ENCODE peak calls at places on chromosomes 4 and X, in eight cellular contexts. K is H1, F is lower lobe of right lung, P is PC-3, L is heart left ventricle, A is tibial nerve, T is SK-N-SH, Q is transverse colon. X is an unnamed sample.

GRCh38 chr4:73213917-73214663 is 44.5 kb downstream of the ANKRD17 start:
- DNase-seq in A (no peak), K (no peak), L (no peak), Q (no peak), F (no peak), P (peak), T (no peak), X (no peak)

GRCh38 chr4:142556048-142556447 is 290.1 kb downstream of the INPP4B start:
- DNase-seq in Q (peak), F (no peak), L (no peak), T (no peak), K (no peak), A (no peak), P (no peak), X (no peak)

GRCh38 chr4:15054546-15054945 is 52.3 kb downstream of the CPEB2 start:
- DNase-seq in F (no peak), Q (no peak), K (no peak), T (no peak), A (no peak), L (no peak), P (no peak), X (no peak)

GRCh38 chrX:54007682-54008081 is 36.6 kb downstream of the PHF8 start:
- DNase-seq in P (no peak), T (no peak), F (no peak), L (no peak), A (no peak), K (no peak), Q (no peak), X (no peak)

GRCh38 chr4:118400362-118400761 is 47.6 kb upstream of the PRSS12 start:
- DNase-seq in P (no peak), K (no peak), A (no peak), T (no peak), L (no peak), F (no peak), Q (no peak), X (no peak)

GRCh38 chrX:95841863-95842262 is 842.8 kb upstream of the DIAPH2 start:
- DNase-seq in L (no peak), A (no peak), Q (no peak), F (no peak), P (no peak), T (no peak), K (no peak), X (no peak)

GRCh38 chrX:102899940-102900916 is 36.8 kb upstream of the RAB40AL start:
- DNase-seq in L (peak), T (peak), F (peak), A (peak), P (peak), Q (peak), K (peak), X (peak)

GRCh38 chr4:139232751-139233150 is 47.3 kb downstream of the MGARP start:
- DNase-seq in A (no peak), L (no peak), T (no peak), F (no peak), P (no peak), K (no peak), Q (no peak), X (no peak)

GRCh38 chr4:152103181-152103901 is 342.5 kb upstream of the GATB start:
- DNase-seq in L (no peak), K (no peak), A (no peak), P (no peak), Q (no peak), F (no peak), T (no peak), X (no peak)

GRCh38 chrX:107894038-107894437 is 68.4 kb downstream of the MID2 start:
- DNase-seq in T (peak), P (peak), A (no peak), F (no peak), K (peak), Q (no peak), L (no peak), X (peak)

GRCh38 chr4:84673475-84674230 is 90.7 kb downstream of the CDS1 start:
- DNase-seq in F (no peak), T (no peak), Q (no peak), A (no peak), K (no peak), P (peak), L (no peak), X (peak)

GRCh38 chr4:72701987-72702819 is 133.2 kb upstream of the ADAMTS3 start:
- DNase-seq in L (no peak), A (no peak), K (no peak), P (peak), F (no peak), Q (no peak), T (peak), X (peak)

GRCh38 chrX:154815274-154815818 is 10.1 kb upstream of the MPP1 start:
- DNase-seq in L (no peak), Q (no peak), T (no peak), F (no peak), A (no peak), P (no peak), K (no peak), X (peak)

GRCh38 chr4:34323549-34324325 is 1920.6 kb downstream of the ARAP2 start:
- DNase-seq in Q (no peak), T (no peak), F (no peak), P (peak), K (no peak), A (no peak), L (no peak), X (peak)
- TF ChIP-seq CTCF in Q (no peak), T (peak), F (no peak), P (no peak), K (no peak), A (no peak), L (no peak), X (peak)

GRCh38 chrX:153765138-153766079 is 1.4 kb downstream of the PLXNB3 start:
- DNase-seq in K (no peak), F (peak), T (peak), Q (peak), P (no peak), A (no peak), L (no peak), X (no peak)
- H3K4me3 ChIP-seq in K (no peak), F (peak), T (peak), Q (no peak), P (peak), A (peak), L (no peak), X (peak)

DNA sequence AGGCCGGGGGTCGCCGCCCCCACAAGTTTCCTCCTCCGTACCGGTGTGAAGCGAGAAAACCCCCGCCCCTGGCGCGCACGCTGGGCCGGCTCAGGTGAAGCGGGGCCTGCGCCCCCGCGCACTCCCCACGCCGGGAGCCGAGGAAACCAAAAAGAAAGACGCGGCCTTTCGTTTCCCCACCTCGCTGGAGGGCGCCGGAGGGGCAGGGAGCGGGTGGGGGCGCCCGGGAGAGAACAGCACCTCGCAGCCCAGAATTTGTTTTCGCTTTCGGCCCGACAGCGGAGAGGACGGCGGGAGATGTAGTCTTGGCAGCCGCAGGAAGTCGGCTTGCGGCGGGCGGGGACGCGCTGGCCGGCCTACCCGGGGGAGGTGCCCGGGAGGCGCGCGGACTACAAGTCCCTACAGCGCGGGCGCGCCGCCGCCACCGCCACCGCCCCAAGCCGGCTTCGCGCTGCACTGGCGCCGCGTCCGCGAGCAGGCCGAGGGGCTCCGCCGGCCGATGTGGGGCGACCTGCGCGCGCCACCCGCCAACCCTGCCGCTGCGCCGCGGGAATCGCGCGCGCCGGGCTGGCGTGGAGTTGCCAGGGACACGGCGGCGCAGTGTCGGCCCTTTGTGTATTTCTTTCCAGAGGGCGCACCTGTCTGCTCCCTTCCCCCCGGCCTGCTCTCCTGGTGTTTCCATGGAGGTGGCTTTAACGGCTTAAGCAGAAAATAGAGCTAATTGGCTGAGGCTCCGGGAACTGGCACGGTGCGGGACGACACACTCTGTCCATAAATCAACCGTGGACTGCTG is at the start of gene OTUD4:
- DNase-seq in P (peak), L (peak), Q (peak), A (peak), T (peak), F (peak), K (peak), X (peak)
- TF ChIP-seq CTCF in P (no peak), L (peak), Q (no peak), A (no peak), T (peak), F (peak), K (no peak), X (peak)

GRCh38 chr4:104425003-104425402 is 69.7 kb downstream of the CXXC4 start:
- DNase-seq in F (no peak), T (no peak), K (no peak), P (no peak), L (no peak), A (no peak), Q (no peak), X (no peak)
- H3K4me3 ChIP-seq in F (peak), T (peak), K (no peak), P (no peak), L (peak), A (peak), Q (peak), X (peak)

GRCh38 chrX:145396612-145397011 is 149.3 kb downstream of the SPANXN1 start:
- DNase-seq in L (no peak), T (no peak), F (no peak), P (no peak), Q (no peak), K (no peak), A (no peak), X (no peak)

GRCh38 chrX:145394344-145394743 is 147.0 kb downstream of the SPANXN1 start:
- DNase-seq in F (no peak), K (no peak), P (no peak), L (no peak), A (no peak), Q (no peak), T (no peak), X (no peak)

DNA sequence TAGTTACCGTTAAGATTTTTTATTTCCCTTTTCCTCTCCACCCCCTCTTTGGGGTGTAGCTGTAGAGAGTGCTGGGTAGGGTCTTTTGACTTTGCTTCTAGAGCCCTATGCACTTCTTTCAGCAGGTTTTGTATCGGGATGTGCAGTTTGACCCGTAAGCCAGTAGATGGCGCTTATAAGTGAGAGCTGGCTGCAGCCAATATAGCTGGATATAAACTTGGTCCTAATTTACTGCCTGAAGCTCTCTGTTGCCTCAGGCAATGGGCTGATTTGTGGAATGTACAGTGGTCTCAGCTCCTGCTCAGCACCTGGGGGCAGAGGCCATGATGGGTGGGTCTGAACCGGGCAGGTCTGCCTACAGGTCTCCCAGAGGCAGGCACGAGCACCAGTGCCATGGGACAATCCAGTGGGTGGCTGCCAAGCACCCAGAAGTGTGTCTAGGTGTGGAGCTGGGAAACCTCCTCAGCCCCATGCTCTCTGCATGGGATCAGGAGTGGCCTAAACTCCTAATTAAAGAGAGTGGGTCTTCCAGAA is 146.5 kb downstream of the SPANXN1 start:
- DNase-seq in F (no peak), K (no peak), Q (no peak), P (peak), T (peak), L (no peak), A (no peak), X (no peak)
- TF ChIP-seq CTCF in F (peak), K (peak), Q (no peak), P (peak), T (peak), L (no peak), A (no peak), X (peak)

GRCh38 chr4:153785830-153786721 is 2.8 kb downstream of the SFRP2 start:
- DNase-seq in L (no peak), Q (no peak), K (no peak), A (no peak), T (peak), P (peak), F (no peak), X (peak)
- H3K4me3 ChIP-seq in L (no peak), Q (no peak), K (peak), A (no peak), T (no peak), P (no peak), F (peak), X (no peak)

DNA sequence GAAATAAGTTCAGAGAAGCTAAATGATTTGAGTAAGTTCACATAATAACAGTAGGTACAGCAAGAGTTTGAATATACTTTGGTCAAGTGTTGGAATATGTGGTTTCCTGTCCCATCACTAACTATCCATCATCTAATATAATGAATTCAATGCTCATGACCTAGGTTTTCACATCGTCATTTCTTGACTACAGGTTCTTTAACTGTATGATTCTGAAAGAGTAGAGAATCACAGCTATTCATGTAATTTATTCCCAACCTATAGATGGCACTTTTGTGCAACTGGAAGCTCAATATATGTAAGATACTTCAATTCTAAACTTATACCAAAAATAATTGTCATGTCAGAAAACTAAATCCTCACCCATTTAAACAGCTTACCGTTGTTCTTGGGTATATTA is 53.1 kb downstream of the TIGD2 start:
- DNase-seq in P (peak), A (no peak), L (no peak), T (no peak), F (no peak), K (no peak), Q (no peak), X (no peak)
- TF ChIP-seq CTCF in P (peak), A (no peak), L (no peak), T (peak), F (no peak), K (no peak), Q (no peak), X (no peak)

GRCh38 chrX:131621650-131622049 is 77.8 kb downstream of the OR13H1 start:
- DNase-seq in A (no peak), K (no peak), L (no peak), P (peak), Q (no peak), F (no peak), T (no peak), X (no peak)

DNA sequence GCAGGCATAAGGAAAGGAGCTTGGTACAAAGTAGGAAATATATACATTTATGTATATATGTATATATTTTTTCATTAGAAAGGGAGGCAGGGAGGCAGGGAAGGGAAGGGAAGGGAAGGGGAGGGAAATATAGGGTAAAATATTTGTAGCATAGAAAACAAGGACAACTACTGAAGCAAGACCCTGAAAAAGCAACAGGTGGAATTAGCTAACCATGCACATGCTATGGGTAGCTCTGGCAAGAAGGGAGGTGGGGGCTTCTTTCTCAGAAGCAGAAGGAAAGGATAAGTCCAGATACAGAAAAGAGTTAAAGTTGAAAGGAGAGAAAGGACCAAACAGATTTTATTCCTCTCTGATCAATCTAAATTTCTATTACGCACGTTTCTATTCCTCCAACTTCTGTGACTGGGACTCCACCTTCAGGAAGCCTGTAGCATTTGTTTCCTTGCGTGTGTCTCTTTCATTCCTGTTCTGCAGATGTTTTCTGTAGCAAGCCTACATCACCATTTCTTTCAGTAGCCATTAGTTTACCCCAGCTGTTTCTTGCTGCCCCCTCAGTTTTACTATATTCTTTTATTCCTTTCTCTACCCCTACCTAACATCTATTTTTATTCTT is 82.9 kb downstream of the OR13H1 start:
- DNase-seq in F (no peak), K (no peak), L (no peak), T (peak), P (peak), Q (no peak), A (no peak), X (peak)
- H3K4me3 ChIP-seq in F (no peak), K (no peak), L (no peak), T (no peak), P (no peak), Q (no peak), A (no peak), X (no peak)